ENCODE peak calls at places on chromosomes 2 and 18, in five cellular contexts. E, U, W, Q and C are unnamed samples.

GRCh38 chr2:31778153-31778552 is 197.4 kb upstream of the SRD5A2 start:
- DNase-seq in E (no peak), U (no peak), W (no peak), Q (no peak), C (no peak)

GRCh38 chr2:159982842-159983785 is 79.3 kb downstream of the PLA2R1 start:
- DNase-seq in E (no peak), U (no peak), W (no peak), Q (peak; percentile 29), C (no peak)

GRCh38 chr2:9288233-9288632 is 81.6 kb downstream of the ASAP2 start:
- DNase-seq in E (no peak), U (no peak), W (no peak), Q (peak; percentile 98), C (no peak)

GRCh38 chr2:25373269-25373981 is 31.7 kb upstream of the DNMT3A start:
- DNase-seq in E (no peak), U (peak; percentile 68), W (no peak), Q (no peak), C (no peak)

GRCh38 chr18:12371590-12371989 is 5.4 kb downstream of the AFG3L2 start:
- DNase-seq in E (no peak), U (no peak), W (no peak), Q (no peak), C (no peak)

GRCh38 chr2:229265727-229266126 is 5.4 kb downstream of the PID1 start:
- DNase-seq in E (no peak), U (no peak), W (no peak), Q (peak; percentile 50), C (no peak)

GRCh38 chr2:231684314-231685223 is 23.8 kb upstream of the PTMA start:
- DNase-seq in E (no peak), U (no peak), W (no peak), Q (no peak), C (no peak)

GRCh38 chr2:191441761-191442160 is 196.6 kb downstream of the MYO1B start:
- DNase-seq in E (peak; percentile 26), U (no peak), W (no peak), Q (peak; percentile 19), C (no peak)

GRCh38 chr18:41126541-41127235 is 828.3 kb upstream of the PIK3C3 start:
- DNase-seq in E (no peak), U (no peak), W (no peak), Q (peak; percentile 83), C (no peak)

GRCh38 chr2:164757934-164758695 is 83.5 kb downstream of the COBLL1 start:
- DNase-seq in E (no peak), U (no peak), W (peak; percentile 37), Q (peak; percentile 91), C (no peak)

GRCh38 chr2:101515512-101515911 is 40.6 kb upstream of the RFX8 start:
- DNase-seq in E (no peak), U (no peak), W (no peak), Q (peak; percentile 64), C (no peak)

GRCh38 chr2:141611981-141612380 is 518.8 kb downstream of the LRP1B start:
- DNase-seq in E (no peak), U (no peak), W (no peak), Q (peak; percentile 36), C (no peak)

GRCh38 chr2:20048488-20049443 is 2.7 kb downstream of the LAPTM4A start:
- DNase-seq in E (no peak), U (no peak), W (no peak), Q (no peak), C (no peak)

GRCh38 chr2:85915606-85916303 is 27.0 kb upstream of the ST3GAL5 start:
- DNase-seq in E (no peak), U (no peak), W (no peak), Q (no peak), C (no peak)

GRCh38 chr2:159111346-159111922 is 143.0 kb downstream of the TANC1 start:
- DNase-seq in E (no peak), U (no peak), W (no peak), Q (no peak), C (no peak)

GRCh38 chr2:8590940-8591339 is 90.9 kb upstream of the ID2 start:
- DNase-seq in E (no peak), U (no peak), W (no peak), Q (no peak), C (no peak)

GRCh38 chr2:215841175-215841816 is 172.1 kb downstream of the MREG start:
- DNase-seq in E (no peak), U (no peak), W (no peak), Q (peak; percentile 43), C (peak; percentile 22)

GRCh38 chr2:168510125-168510756 is 54.2 kb downstream of the CERS6 start:
- DNase-seq in E (no peak), U (no peak), W (no peak), Q (no peak), C (no peak)

GRCh38 chr2:108630567-108631405 is 88.5 kb upstream of the RANBP2 start:
- DNase-seq in E (no peak), U (no peak), W (no peak), Q (peak; percentile 38), C (no peak)

GRCh38 chr2:67713376-67713775 is 316.2 kb downstream of the ETAA1 start:
- DNase-seq in E (no peak), U (no peak), W (no peak), Q (no peak), C (no peak)

GRCh38 chr18:74662622-74663021 is 65.0 kb downstream of the ZNF407 start:
- DNase-seq in E (no peak), U (no peak), W (no peak), Q (no peak), C (no peak)

DNA sequence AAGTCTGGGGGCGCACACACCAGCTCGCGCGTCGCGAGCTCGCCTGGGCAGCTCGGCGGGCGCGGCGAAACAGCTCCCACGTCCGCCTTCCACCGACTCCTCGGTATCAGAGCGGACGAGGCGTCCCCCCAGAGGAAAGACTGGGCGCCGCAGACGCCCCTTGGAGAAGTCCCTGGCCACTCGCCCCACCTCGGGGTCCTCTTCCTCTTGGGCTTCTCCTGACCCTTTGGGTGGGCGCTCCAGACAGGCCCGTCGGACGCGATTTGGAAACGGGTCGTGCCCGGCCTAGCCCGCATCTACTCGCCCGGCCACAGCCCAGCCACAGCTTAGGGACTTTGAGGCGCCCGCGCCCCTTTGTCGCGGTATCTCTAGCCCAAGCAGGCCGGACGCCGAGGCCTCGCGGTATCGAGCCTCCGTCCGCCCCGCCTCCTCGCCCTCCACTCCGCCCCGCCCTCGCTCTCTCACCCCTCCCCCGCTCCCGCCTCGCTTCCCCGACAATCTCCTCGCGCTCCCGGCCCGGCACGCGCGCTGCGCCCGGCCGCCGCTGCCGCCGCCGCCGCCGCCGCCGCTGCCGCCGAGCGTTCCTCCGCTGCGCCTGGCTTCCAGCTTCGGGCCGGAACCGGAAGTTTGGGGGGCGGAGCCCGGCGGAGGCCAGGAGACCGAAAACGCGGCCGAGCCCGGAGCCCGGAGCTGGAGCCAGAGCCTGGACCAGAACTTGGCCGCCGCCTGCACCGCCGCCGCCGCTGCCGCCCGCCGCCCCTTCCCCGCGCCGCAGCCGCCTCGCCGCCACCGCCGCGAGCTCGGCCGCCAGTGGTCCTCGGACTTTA is 752 bp upstream of the ACVR2A start:
- DNase-seq in E (peak; percentile 98), U (peak; percentile 96), W (peak; percentile 91), Q (peak; percentile 88), C (peak; percentile 86)
- TF ChIP-seq CTCF in E (no peak), U (peak; percentile 37), W (peak; percentile 25), Q (peak; percentile 19), C (peak; percentile 47)

GRCh38 chr18:7025194-7025593 is 92.4 kb downstream of the LAMA1 start:
- DNase-seq in E (no peak), U (no peak), W (no peak), Q (no peak), C (no peak)
- TF ChIP-seq CTCF in E (no peak), U (no peak), W (no peak), Q (no peak), C (no peak)

DNA sequence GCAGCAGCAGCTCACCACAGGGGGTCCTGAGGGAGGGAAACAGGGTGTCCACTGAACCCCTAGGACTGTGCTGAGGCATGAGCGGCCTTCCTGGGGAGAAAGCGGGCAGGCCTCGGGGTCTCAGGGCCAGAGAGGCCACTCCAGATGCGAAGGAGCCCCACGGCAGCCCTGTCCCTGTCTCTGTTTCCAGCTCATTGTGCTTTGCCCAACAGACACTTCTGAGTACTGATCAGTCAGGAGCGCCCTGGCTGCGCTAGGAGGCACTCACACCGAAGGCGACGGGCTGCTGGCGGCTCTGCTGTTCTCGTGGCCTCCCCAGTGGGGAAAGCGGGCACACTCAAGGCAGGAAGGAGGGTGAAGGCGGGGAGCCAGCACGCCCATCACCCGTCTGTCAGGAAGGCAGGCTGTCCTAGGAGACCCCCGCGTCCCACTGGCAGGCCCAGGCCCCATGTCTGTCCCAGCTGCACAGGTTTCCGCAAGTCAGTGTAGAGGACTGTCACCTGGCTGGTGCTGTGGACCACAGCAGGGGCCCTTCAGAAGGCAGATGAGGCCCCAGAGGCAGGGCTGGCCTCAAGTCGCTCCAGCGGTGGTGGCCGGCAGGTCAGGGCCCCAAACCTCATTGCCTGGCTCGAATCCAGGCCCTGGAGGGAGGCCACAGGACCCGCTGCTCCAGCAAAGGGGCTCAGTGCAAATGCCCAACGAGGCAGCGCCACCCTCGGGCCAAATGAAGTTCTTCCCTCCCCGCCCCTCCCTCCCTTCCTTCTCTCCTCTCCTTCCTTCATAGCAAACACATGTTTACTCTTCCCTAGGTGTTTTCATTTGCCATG is 6.8 kb downstream of the ESPNL start:
- DNase-seq in E (peak; percentile 45), U (peak; percentile 47), W (peak; percentile 18), Q (no peak), C (no peak)
- TF ChIP-seq CTCF in E (no peak), U (peak; percentile 20), W (no peak), Q (peak; percentile 2), C (peak; percentile 32)

GRCh38 chr2:218465987-218466633 is 47.2 kb downstream of the VIL1 start:
- DNase-seq in E (no peak), U (no peak), W (no peak), Q (peak; percentile 51), C (no peak)
- TF ChIP-seq CTCF in E (peak; percentile 17), U (peak; percentile 46), W (peak; percentile 45), Q (peak; percentile 26), C (peak; percentile 71)